ENCODE peak calls at places on chromosomes 2 and 18, in four cellular contexts. H is H1, I is GM12878, N is K562. Z is an unnamed sample.

GRCh38 chr18:36196239-36196995 is 9.1 kb downstream of the MOCOS start:
- DNase-seq in H (no peak), I (no peak), N (no peak), Z (no peak)

GRCh38 chr2:150677561-150677960 is 190.1 kb upstream of the RND3 start:
- DNase-seq in H (no peak), I (no peak), N (no peak), Z (no peak)

GRCh38 chr2:72133721-72134407 is 13.8 kb downstream of the CYP26B1 start:
- DNase-seq in H (no peak), I (no peak), N (no peak), Z (peak)

GRCh38 chr2:51068237-51068636 is 36.3 kb upstream of the NRXN1 start:
- DNase-seq in H (no peak), I (no peak), N (no peak), Z (no peak)

GRCh38 chr2:69521747-69522146 is 84.5 kb upstream of the NFU1 start:
- DNase-seq in H (no peak), I (no peak), N (no peak), Z (no peak)

GRCh38 chr18:13191779-13192178 is 26.8 kb upstream of the LDLRAD4 start:
- DNase-seq in H (no peak), I (no peak), N (no peak), Z (no peak)

GRCh38 chr2:129936334-129936934 is 43.0 kb upstream of the RAB6C start:
- DNase-seq in H (no peak), I (no peak), N (peak), Z (peak)

GRCh38 chr18:2850816-2851215 is 4.0 kb downstream of the EMILIN2 start:
- DNase-seq in H (no peak), I (no peak), N (no peak), Z (no peak)

GRCh38 chr18:35481960-35482366 is 15.8 kb downstream of the INO80C start:
- DNase-seq in H (no peak), I (no peak), N (no peak), Z (no peak)

GRCh38 chr2:230443540-230443939 is 27.5 kb downstream of the SP100 start:
- DNase-seq in H (no peak), I (no peak), N (no peak), Z (no peak)

GRCh38 chr2:38600242-38600891 is 2.4 kb downstream of the HNRNPLL start:
- DNase-seq in H (no peak), I (no peak), N (no peak), Z (peak)

GRCh38 chr18:22286576-22286975 is 117.2 kb downstream of the GATA6 start:
- DNase-seq in H (no peak), I (no peak), N (no peak), Z (no peak)

GRCh38 chr2:62050456-62051045 is 145.1 kb downstream of the COMMD1 start:
- DNase-seq in H (no peak), I (no peak), N (no peak), Z (no peak)

GRCh38 chr18:49006641-49007136 is 55.9 kb upstream of the SMAD7 start:
- DNase-seq in H (no peak), I (no peak), N (no peak), Z (no peak)

GRCh38 chr18:50011813-50012445 is 183.0 kb downstream of the MYO5B start:
- DNase-seq in H (no peak), I (no peak), N (no peak), Z (no peak)

GRCh38 chr2:232901711-232902578 is 31.9 kb downstream of the SNORC start:
- DNase-seq in H (no peak), I (no peak), N (no peak), Z (peak)

GRCh38 chr2:15645720-15646385 is 54.2 kb downstream of the DDX1 start:
- DNase-seq in H (peak), I (no peak), N (no peak), Z (no peak)

GRCh38 chr18:34809697-34810096 is 99.6 kb downstream of the DTNA start:
- DNase-seq in H (peak), I (no peak), N (peak), Z (peak)

GRCh38 chr2:190887089-190887488 is 6.5 kb downstream of the GLS start:
- DNase-seq in H (no peak), I (peak), N (no peak), Z (no peak)

GRCh38 chr2:216773072-216773471 is 77.7 kb upstream of the IGFBP5 start:
- DNase-seq in H (no peak), I (no peak), N (peak), Z (no peak)

GRCh38 chr2:213069531-213069930 is 81.9 kb downstream of the IKZF2 start:
- DNase-seq in H (no peak), I (no peak), N (no peak), Z (no peak)

GRCh38 chr2:10658041-10658913 is 31.5 kb downstream of the NOL10 start:
- DNase-seq in H (no peak), I (no peak), N (no peak), Z (no peak)

GRCh38 chr2:199070550-199070949 is 387.2 kb downstream of the SATB2 start:
- DNase-seq in H (no peak), I (no peak), N (no peak), Z (no peak)

GRCh38 chr2:106147665-106148064 is 46.4 kb downstream of the UXS1 start:
- DNase-seq in H (no peak), I (peak), N (no peak), Z (no peak)

GRCh38 chr2:72959995-72960981 is 43.0 kb downstream of the EMX1 start:
- DNase-seq in H (no peak), I (no peak), N (no peak), Z (no peak)

GRCh38 chr2:19332503-19332902 is 25.9 kb downstream of the OSR1 start:
- DNase-seq in H (no peak), I (no peak), N (no peak), Z (peak)

GRCh38 chr2:19331452-19331851 is 27.0 kb downstream of the OSR1 start:
- DNase-seq in H (no peak), I (no peak), N (no peak), Z (no peak)

GRCh38 chr2:19329445-19329844 is 29.0 kb downstream of the OSR1 start:
- DNase-seq in H (no peak), I (no peak), N (no peak), Z (no peak)

GRCh38 chr2:19330436-19330835 is 28.0 kb downstream of the OSR1 start:
- DNase-seq in H (no peak), I (no peak), N (no peak), Z (no peak)
- TF ChIP-seq JUND in H (no peak), I (no peak), N (no peak), Z (no peak)

GRCh38 chr2:163475815-163476214 is 260.0 kb downstream of the FIGN start:
- DNase-seq in H (no peak), I (no peak), N (no peak), Z (no peak)

GRCh38 chr2:163474319-163474744 is 261.5 kb downstream of the FIGN start:
- DNase-seq in H (no peak), I (no peak), N (no peak), Z (no peak)

GRCh38 chr2:163467206-163467605 is 268.6 kb downstream of the FIGN start:
- DNase-seq in H (no peak), I (no peak), N (no peak), Z (peak)

GRCh38 chr2:163469561-163469962 is 266.2 kb downstream of the FIGN start:
- DNase-seq in H (no peak), I (no peak), N (no peak), Z (no peak)

GRCh38 chr2:163471947-163472346 is 263.9 kb downstream of the FIGN start:
- DNase-seq in H (no peak), I (no peak), N (no peak), Z (no peak)
- TF ChIP-seq NRF1 in H (no peak), I (no peak), N (no peak), Z (no peak)

GRCh38 chr2:237882510-237883481 is 23.4 kb downstream of the RAMP1 start:
- DNase-seq in H (no peak), I (no peak), N (no peak), Z (no peak)
- TF ChIP-seq JUND in H (no peak), I (no peak), N (no peak), Z (no peak)

DNA sequence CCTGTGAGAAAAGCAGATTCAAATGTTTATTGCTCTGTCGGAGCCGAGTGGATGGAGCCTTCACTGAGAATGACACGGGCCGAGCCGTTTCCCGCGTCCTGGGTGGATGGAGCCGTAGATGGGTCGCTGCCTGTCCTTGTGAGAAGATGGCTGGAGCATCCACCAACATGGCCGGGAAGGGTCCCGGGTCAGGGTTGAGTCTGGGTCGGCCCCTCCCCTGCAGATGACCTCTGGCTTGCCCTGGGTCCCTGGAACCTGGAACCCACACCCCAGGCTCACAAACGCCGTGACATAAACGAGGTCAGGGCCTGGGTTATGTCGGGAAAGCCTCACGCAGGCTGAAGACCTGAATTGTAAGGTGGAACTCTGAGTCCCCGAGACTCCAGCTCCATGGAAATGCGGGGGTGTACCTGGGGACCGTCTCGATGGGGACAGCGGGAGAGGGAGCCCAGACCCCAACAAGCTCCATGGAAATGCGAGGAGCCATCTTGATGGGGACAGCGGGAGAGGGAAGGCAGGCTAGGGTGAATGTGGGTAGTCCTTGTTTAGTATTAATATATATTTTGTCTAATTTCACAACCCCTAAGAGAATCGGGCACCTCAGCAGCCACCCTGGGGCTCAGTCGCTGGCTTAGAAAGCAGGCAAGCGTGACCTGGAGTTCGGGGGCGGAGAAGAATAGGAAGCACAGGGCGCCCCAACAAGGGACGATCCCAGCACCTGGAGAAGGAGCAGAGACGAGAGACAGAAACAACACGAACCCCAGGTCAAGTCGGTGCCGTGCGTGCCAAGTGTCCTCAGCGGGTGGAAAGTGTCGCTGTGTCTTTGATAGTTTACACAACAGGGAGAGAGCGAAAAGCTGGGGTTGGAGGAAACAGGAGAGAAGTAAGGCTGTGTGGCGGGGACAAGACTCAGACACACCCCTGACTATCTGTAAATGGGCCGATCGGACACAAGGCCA is 95.1 kb downstream of the NFATC1 start:
- DNase-seq in H (no peak), I (no peak), N (no peak), Z (no peak)
- TF ChIP-seq NRF1 in H (no peak), I (no peak), N (no peak), Z (no peak)

Z was measured in SK-N-SH.